ENCODE peak calls at places on chromosomes 13 and 19, in four cellular contexts. D, L, X and P are unnamed samples.
A peak's percentile ranks its signal among the peaks of the same experiment; 100 is the strongest.

GRCh38 chr19:13951799-13952153 is 533 bp upstream of the DCAF15 start:
- DNase-seq in D (no peak), L (peak; percentile 7), X (no peak), P (no peak)

GRCh38 chr13:26499209-26499601 is 58.3 kb upstream of the WASF3 start:
- DNase-seq in D (no peak), L (no peak), X (no peak), P (no peak)

GRCh38 chr19:12983561-12984142 is 11.6 kb upstream of the NFIX start:
- DNase-seq in D (peak; percentile 87), L (peak; percentile 89), X (peak; percentile 97), P (peak; percentile 82)

GRCh38 chr19:3979674-3980352 is 5.5 kb downstream of the EEF2 start:
- DNase-seq in D (peak; percentile 34), L (no peak), X (no peak), P (no peak)

GRCh38 chr19:3171894-3172679 is 6.5 kb upstream of the S1PR4 start:
- DNase-seq in D (peak; percentile 23), L (peak; percentile 8), X (no peak), P (no peak)

GRCh38 chr13:35925669-35926068 is 205.5 kb downstream of the DCLK1 start:
- DNase-seq in D (no peak), L (no peak), X (no peak), P (no peak)

GRCh38 chr19:55220525-55220924 is 8.0 kb downstream of the TMEM86B start:
- DNase-seq in D (peak; percentile 16), L (peak; percentile 33), X (peak; percentile 71), P (peak; percentile 42)

GRCh38 chr19:43532571-43532961 is 422 bp upstream of the ZNF575 start:
- DNase-seq in D (no peak), L (no peak), X (no peak), P (no peak)

GRCh38 chr13:30126903-30127428 is 180.4 kb downstream of the KATNAL1 start:
- DNase-seq in D (peak; percentile 47), L (no peak), X (no peak), P (no peak)

GRCh38 chr19:16882146-16882545 is 6.7 kb upstream of the F2RL3 start:
- DNase-seq in D (no peak), L (no peak), X (no peak), P (peak; percentile 11)

GRCh38 chr13:44726214-44726613 is 150.1 kb upstream of the TSC22D1 start:
- DNase-seq in D (peak; percentile 93), L (no peak), X (no peak), P (no peak)

GRCh38 chr19:51485960-51486359 is 7.6 kb downstream of the CEACAM18 start:
- DNase-seq in D (no peak), L (no peak), X (no peak), P (no peak)

GRCh38 chr19:43724896-43725295 is 9.0 kb downstream of the IRGC start:
- DNase-seq in D (no peak), L (no peak), X (no peak), P (no peak)

GRCh38 chr19:32265991-32266390 is 79.4 kb upstream of the ZNF507 start:
- DNase-seq in D (no peak), L (no peak), X (no peak), P (no peak)

GRCh38 chr13:31918707-31919106 is 112.9 kb upstream of the FRY start:
- DNase-seq in D (no peak), L (no peak), X (no peak), P (no peak)

GRCh38 chr19:12611361-12611699 is 610 bp downstream of the ZNF791 start:
- DNase-seq in D (peak; percentile 95), L (peak; percentile 89), X (peak; percentile 62), P (no peak)

GRCh38 chr19:2410023-2410422 is 17.4 kb downstream of the TIMM13 start:
- DNase-seq in D (no peak), L (no peak), X (no peak), P (no peak)

GRCh38 chr19:46601318-46602224 is at the start of gene CALM3:
- DNase-seq in D (no peak), L (peak; percentile 25), X (no peak), P (peak; percentile 55)

GRCh38 chr19:49506575-49507105 is 5.8 kb upstream of the FCGRT start:
- DNase-seq in D (peak; percentile 57), L (peak; percentile 79), X (peak; percentile 95), P (peak; percentile 77)

GRCh38 chr13:93038187-93038586 is 188.4 kb upstream of the GPC6 start:
- DNase-seq in D (no peak), L (no peak), X (no peak), P (no peak)

GRCh38 chr13:66574606-66575005 is 655.5 kb downstream of the PCDH9 start:
- DNase-seq in D (peak; percentile 0), L (no peak), X (no peak), P (no peak)

GRCh38 chr19:50639121-50640112 is at the start of gene SYT3:
- DNase-seq in D (peak; percentile 72), L (peak; percentile 72), X (peak; percentile 80), P (peak; percentile 12)

GRCh38 chr13:20566917-20567755 is at the start of gene IFT88:
- DNase-seq in D (peak; percentile 92), L (peak; percentile 97), X (peak; percentile 91), P (peak; percentile 93)

GRCh38 chr13:54845351-54845965 is 1816.8 kb downstream of the OLFM4 start:
- DNase-seq in D (no peak), L (no peak), X (no peak), P (no peak)

GRCh38 chr19:43690444-43690843 is 20.5 kb upstream of the PLAUR start:
- DNase-seq in D (no peak), L (no peak), X (no peak), P (no peak)

GRCh38 chr19:35585844-35586243 is at the start of gene PMIS2:
- DNase-seq in D (no peak), L (no peak), X (no peak), P (peak; percentile 42)

GRCh38 chr13:88339271-88339741 is 668.1 kb downstream of the SLITRK5 start:
- DNase-seq in D (no peak), L (peak; percentile 35), X (no peak), P (no peak)

GRCh38 chr19:40600086-40600917 is 867 bp upstream of the LTBP4 start:
- DNase-seq in D (no peak), L (no peak), X (no peak), P (no peak)

GRCh38 chr13:24718192-24718965 is 38.2 kb downstream of the ATP12A start:
- DNase-seq in D (no peak), L (no peak), X (no peak), P (no peak)

GRCh38 chr19:36604656-36605100 is 435 bp upstream of the ZNF382 start:
- DNase-seq in D (peak; percentile 77), L (peak; percentile 77), X (no peak), P (peak; percentile 89)

GRCh38 chr19:1170938-1171754 is 2.9 kb downstream of the SBNO2 start:
- DNase-seq in D (peak; percentile 33), L (no peak), X (no peak), P (no peak)

GRCh38 chr13:70792121-70792520 is 683.9 kb upstream of the KLHL1 start:
- DNase-seq in D (no peak), L (no peak), X (no peak), P (no peak)

GRCh38 chr19:41426952-41427646 is at the start of gene B3GNT8:
- DNase-seq in D (peak; percentile 86), L (peak; percentile 96), X (peak; percentile 88), P (peak; percentile 51)

GRCh38 chr13:44815507-44816074 is 173.7 kb downstream of the NUFIP1 start:
- DNase-seq in D (peak; percentile 95), L (peak; percentile 86), X (no peak), P (no peak)

GRCh38 chr19:1266116-1266817 is 2.9 kb upstream of the CIRBP start:
- DNase-seq in D (peak; percentile 95), L (peak; percentile 96), X (peak; percentile 97), P (peak; percentile 54)

GRCh38 chr13:107117327-107118012 is 549.5 kb upstream of the ARGLU1 start:
- DNase-seq in D (no peak), L (no peak), X (no peak), P (no peak)
- H3K4me1 ChIP-seq in D (no peaks in the 10 kb centered on the region), L (peaks cover 18% of the 10 kb centered on the region), X (no peaks in the 10 kb centered on the region), P (no peaks in the 10 kb centered on the region)

GRCh38 chr13:49620170-49620621 is 8.1 kb upstream of the ARL11 start:
- DNase-seq in D (peak; percentile 22), L (no peak), X (no peak), P (no peak)
- H2AFZ ChIP-seq in D (peak overlapping the region; percentile 53), L (no peak overlapping the region), X (no peak overlapping the region), P (no peak overlapping the region)

GRCh38 chr13:49346460-49346859 is 97.4 kb downstream of the CAB39L start:
- DNase-seq in D (no peak), L (no peak), X (no peak), P (no peak)
- H3K4me2 ChIP-seq in D (no peak overlapping the region), L (no peak overlapping the region), X (no peak overlapping the region), P (no peak overlapping the region)

GRCh38 chr19:18292810-18293641 is 11.6 kb upstream of the JUND start:
- DNase-seq in D (peak; percentile 69), L (peak; percentile 91), X (peak; percentile 94), P (peak; percentile 48)

GRCh38 chr19:18294467-18294864 is 13.0 kb upstream of the JUND start:
- DNase-seq in D (no peak), L (no peak), X (no peak), P (no peak)

GRCh38 chr19:18297308-18297707 is 15.9 kb upstream of the JUND start:
- DNase-seq in D (peak; percentile 27), L (no peak), X (no peak), P (no peak)

GRCh38 chr19:18293642-18294466 is 12.4 kb upstream of the JUND start:
- DNase-seq in D (no peak), L (no peak), X (no peak), P (no peak)

GRCh38 chr19:18295034-18295451 is 13.6 kb upstream of the JUND start:
- DNase-seq in D (no peak), L (no peak), X (no peak), P (no peak)
- H3K4me1 ChIP-seq in D (peaks cover 23% of the 10 kb centered on the region), L (peaks cover 21% of the 10 kb centered on the region), X (peaks cover 26% of the 10 kb centered on the region), P (peaks cover 32% of the 10 kb centered on the region)

DNA sequence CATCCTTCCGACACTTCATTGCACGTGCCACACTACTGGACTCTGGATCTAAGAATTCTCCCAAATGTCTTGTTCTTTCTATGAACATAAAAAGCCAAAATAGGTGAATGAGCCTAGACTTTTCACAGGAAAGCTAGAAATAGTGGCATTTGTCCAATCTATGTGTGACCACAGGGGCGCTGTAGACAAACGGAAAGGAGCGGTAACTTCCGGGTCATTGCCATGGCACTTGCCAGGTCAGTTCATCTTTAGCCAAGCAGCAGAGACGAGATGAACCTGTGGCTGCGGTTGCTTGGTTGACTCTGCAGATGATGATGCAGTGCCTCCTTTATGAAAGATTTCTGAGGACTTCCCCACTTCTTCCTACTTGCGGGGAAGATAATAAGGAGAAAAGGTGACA is 65.6 kb downstream of the ADGRE1 start:
- DNase-seq in D (no peak), L (no peak), X (no peak), P (no peak)
- H2AFZ ChIP-seq in D (no peak overlapping the region), L (no peak overlapping the region), X (no peak overlapping the region), P (no peak overlapping the region)